ENCODE peak calls at places on chromosome 1, in six cellular contexts. Y, W, H, U, E and A are unnamed samples.

GRCh38 chr1:44531785-44532566 is 126.9 kb downstream of the RNF220 start:
- DNase-seq in Y (peak), W (no peak), H (no peak), U (no peak), E (no peak), A (no peak)

GRCh38 chr1:226581650-226582330 is 33.2 kb downstream of the STUM start:
- DNase-seq in Y (no peak), W (no peak), H (no peak), U (no peak), E (no peak), A (no peak)

GRCh38 chr1:89972024-89972423 is 22.9 kb upstream of the ZNF326 start:
- DNase-seq in Y (no peak), W (no peak), H (no peak), U (no peak), E (no peak), A (no peak)

GRCh38 chr1:81007024-81007423 is 793.7 kb upstream of the ADGRL2 start:
- DNase-seq in Y (no peak), W (no peak), H (no peak), U (no peak), E (no peak), A (no peak)

GRCh38 chr1:226062558-226063361 is at the start of gene H3-3A:
- DNase-seq in Y (peak), W (peak), H (peak), U (peak), E (peak), A (peak)

GRCh38 chr1:66250483-66250882 is 283.5 kb upstream of the SGIP1 start:
- DNase-seq in Y (no peak), W (no peak), H (no peak), U (no peak), E (no peak), A (no peak)

GRCh38 chr1:186858923-186859322 is 30.2 kb downstream of the PLA2G4A start:
- DNase-seq in Y (no peak), W (no peak), H (no peak), U (no peak), E (no peak), A (no peak)

GRCh38 chr1:62299426-62300200 is 19.6 kb downstream of the KANK4 start:
- DNase-seq in Y (no peak), W (no peak), H (no peak), U (no peak), E (no peak), A (no peak)

GRCh38 chr1:42221952-42222606 is 57.5 kb upstream of the GUCA2A start:
- DNase-seq in Y (no peak), W (no peak), H (no peak), U (no peak), E (no peak), A (no peak)

GRCh38 chr1:83942914-83943313 is 56.0 kb downstream of the TTLL7 start:
- DNase-seq in Y (no peak), W (no peak), H (no peak), U (no peak), E (no peak), A (no peak)

GRCh38 chr1:41626146-41626545 is 141.7 kb upstream of the EDN2 start:
- DNase-seq in Y (no peak), W (no peak), H (no peak), U (no peak), E (no peak), A (no peak)

GRCh38 chr1:156543066-156543465 is 29.3 kb downstream of the IQGAP3 start:
- DNase-seq in Y (no peak), W (no peak), H (no peak), U (no peak), E (no peak), A (no peak)

GRCh38 chr1:85554630-85555327 is 25.8 kb upstream of the CCN1 start:
- DNase-seq in Y (no peak), W (no peak), H (no peak), U (no peak), E (no peak), A (no peak)